ENCODE peak calls at places on chromosomes 5 and 9, in five cellular contexts. One of them, this sample, is unnamed.

GRCh38 chr9:91255327-91255726 is 106.4 kb downstream of the AUH start:
- DNase-seq in cardiac fibroblast: peak; percentile 25
- DNase-seq in HFF-Myc: peak; percentile 20
- DNase-seq in choroid plexus epithelial cell: peak; percentile 76
- DNase-seq in foreskin fibroblast: peak; percentile 77
- DNase-seq in this sample: peak; percentile 11

GRCh38 chr9:83620841-83621636 is 1.9 kb upstream of the IDNK start:
- DNase-seq in HFF-Myc: peak; percentile 44
- DNase-seq in choroid plexus epithelial cell: peak; percentile 68
- DNase-seq in foreskin fibroblast: peak; percentile 79
- DNase-seq in cardiac fibroblast: peak; percentile 67
- DNase-seq in this sample: peak; percentile 69

GRCh38 chr5:581941-582340 is 30.2 kb upstream of the CEP72 start:
- DNase-seq in cardiac fibroblast: no peak
- DNase-seq in choroid plexus epithelial cell: no peak
- DNase-seq in HFF-Myc: no peak
- DNase-seq in foreskin fibroblast: no peak
- DNase-seq in this sample: no peak

GRCh38 chr9:130857864-130858730 is 23.0 kb downstream of the ABL1 start:
- DNase-seq in HFF-Myc: no peak
- DNase-seq in foreskin fibroblast: peak; percentile 83
- DNase-seq in cardiac fibroblast: peak; percentile 93
- DNase-seq in choroid plexus epithelial cell: peak; percentile 90
- DNase-seq in this sample: peak; percentile 91

GRCh38 chr5:435961-436640 is 6.9 kb upstream of the EXOC3 start:
- DNase-seq in HFF-Myc: no peak
- DNase-seq in choroid plexus epithelial cell: peak; percentile 47
- DNase-seq in foreskin fibroblast: peak; percentile 64
- DNase-seq in cardiac fibroblast: peak; percentile 40
- DNase-seq in this sample: peak; percentile 34

GRCh38 chr5:54673523-54674225 is 156.1 kb downstream of the SNX18 start:
- DNase-seq in foreskin fibroblast: peak; percentile 31
- DNase-seq in cardiac fibroblast: peak; percentile 84
- DNase-seq in choroid plexus epithelial cell: peak; percentile 93
- DNase-seq in HFF-Myc: no peak
- DNase-seq in this sample: peak; percentile 81

GRCh38 chr5:19733612-19734495 is 254.1 kb downstream of the CDH18 start:
- DNase-seq in HFF-Myc: no peak
- DNase-seq in choroid plexus epithelial cell: no peak
- DNase-seq in foreskin fibroblast: no peak
- DNase-seq in cardiac fibroblast: no peak
- DNase-seq in this sample: no peak

GRCh38 chr5:87069974-87070608 is 197.6 kb upstream of the RASA1 start:
- DNase-seq in HFF-Myc: peak; percentile 50
- DNase-seq in foreskin fibroblast: peak; percentile 82
- DNase-seq in choroid plexus epithelial cell: peak; percentile 88
- DNase-seq in cardiac fibroblast: peak; percentile 81
- DNase-seq in this sample: peak; percentile 84

GRCh38 chr9:125246261-125246667 is 5.1 kb upstream of the HSPA5 start:
- DNase-seq in foreskin fibroblast: no peak
- DNase-seq in cardiac fibroblast: no peak
- DNase-seq in choroid plexus epithelial cell: no peak
- DNase-seq in HFF-Myc: no peak
- DNase-seq in this sample: no peak

GRCh38 chr9:16899611-16900010 is 29.1 kb upstream of the BNC2 start:
- DNase-seq in foreskin fibroblast: peak; percentile 34
- DNase-seq in choroid plexus epithelial cell: peak; percentile 84
- DNase-seq in HFF-Myc: no peak
- DNase-seq in cardiac fibroblast: no peak
- DNase-seq in this sample: no peak

GRCh38 chr9:70079364-70080103 is 35.9 kb downstream of the MAMDC2 start:
- DNase-seq in HFF-Myc: no peak
- DNase-seq in foreskin fibroblast: peak; percentile 72
- DNase-seq in choroid plexus epithelial cell: peak; percentile 67
- DNase-seq in cardiac fibroblast: peak; percentile 38
- DNase-seq in this sample: peak; percentile 72

GRCh38 chr9:105172393-105172792 is 72.1 kb upstream of the SLC44A1 start:
- DNase-seq in cardiac fibroblast: no peak
- DNase-seq in choroid plexus epithelial cell: no peak
- DNase-seq in foreskin fibroblast: no peak
- DNase-seq in HFF-Myc: no peak
- DNase-seq in this sample: no peak

GRCh38 chr5:88734191-88734640 is 148.8 kb downstream of the MEF2C start:
- DNase-seq in HFF-Myc: no peak
- DNase-seq in cardiac fibroblast: peak; percentile 7
- DNase-seq in choroid plexus epithelial cell: peak; percentile 12
- DNase-seq in foreskin fibroblast: no peak
- DNase-seq in this sample: no peak

GRCh38 chr9:124934290-124934689 is 6.6 kb downstream of the GOLGA1 start:
- DNase-seq in HFF-Myc: no peak
- DNase-seq in choroid plexus epithelial cell: peak; percentile 59
- DNase-seq in foreskin fibroblast: peak; percentile 63
- DNase-seq in cardiac fibroblast: peak; percentile 18
- DNase-seq in this sample: peak; percentile 49

GRCh38 chr5:83219495-83219894 is 142.1 kb downstream of the XRCC4 start:
- DNase-seq in choroid plexus epithelial cell: no peak
- DNase-seq in foreskin fibroblast: peak; percentile 5
- DNase-seq in HFF-Myc: no peak
- DNase-seq in cardiac fibroblast: no peak
- DNase-seq in this sample: no peak

GRCh38 chr5:125987677-125988255 is 435.4 kb upstream of the GRAMD2B start:
- DNase-seq in HFF-Myc: no peak
- DNase-seq in foreskin fibroblast: peak; percentile 8
- DNase-seq in choroid plexus epithelial cell: no peak
- DNase-seq in cardiac fibroblast: no peak
- DNase-seq in this sample: peak; percentile 8

GRCh38 chr9:134565316-134565915 is 76.2 kb upstream of the COL5A1 start:
- DNase-seq in foreskin fibroblast: no peak
- DNase-seq in cardiac fibroblast: no peak
- DNase-seq in choroid plexus epithelial cell: no peak
- DNase-seq in HFF-Myc: no peak
- DNase-seq in this sample: no peak

GRCh38 chr5:118825226-118825625 is 163.1 kb downstream of the DTWD2 start:
- DNase-seq in HFF-Myc: no peak
- DNase-seq in choroid plexus epithelial cell: no peak
- DNase-seq in cardiac fibroblast: no peak
- DNase-seq in foreskin fibroblast: no peak
- DNase-seq in this sample: no peak

GRCh38 chr5:103624748-103625147 is 62.2 kb upstream of the NUDT12 start:
- DNase-seq in cardiac fibroblast: peak; percentile 59
- DNase-seq in foreskin fibroblast: peak; percentile 4
- DNase-seq in HFF-Myc: no peak
- DNase-seq in choroid plexus epithelial cell: peak; percentile 86
- DNase-seq in this sample: peak; percentile 59

GRCh38 chr5:103620851-103621547 is 58.4 kb upstream of the NUDT12 start:
- DNase-seq in cardiac fibroblast: no peak
- DNase-seq in foreskin fibroblast: peak; percentile 3
- DNase-seq in choroid plexus epithelial cell: peak; percentile 23
- DNase-seq in HFF-Myc: no peak
- DNase-seq in this sample: no peak

GRCh38 chr5:103621548-103621930 is 59.0 kb upstream of the NUDT12 start:
- DNase-seq in choroid plexus epithelial cell: peak; percentile 65
- DNase-seq in cardiac fibroblast: no peak
- DNase-seq in foreskin fibroblast: no peak
- DNase-seq in HFF-Myc: no peak
- DNase-seq in this sample: no peak

DNA sequence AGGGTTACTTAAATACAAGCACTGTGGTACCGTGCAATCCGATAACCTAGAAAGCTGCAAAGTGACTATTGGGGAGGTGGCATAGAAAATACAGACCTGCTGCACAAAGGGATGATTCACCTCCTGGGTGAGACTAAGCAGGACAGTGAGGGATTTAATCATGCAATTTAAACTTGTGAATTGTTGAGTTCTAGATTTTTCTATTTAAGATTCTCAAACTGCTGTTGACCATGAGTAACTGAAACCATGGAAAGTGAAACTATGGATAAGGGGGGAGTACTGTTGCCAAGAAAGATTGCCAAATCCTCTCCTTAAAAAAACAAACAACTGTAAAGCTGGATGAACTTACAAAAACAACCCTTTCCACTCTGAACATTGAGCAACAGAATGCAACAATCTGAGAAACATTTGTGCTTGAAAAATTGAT is 61.5 kb upstream of the NUDT12 start:
- DNase-seq in foreskin fibroblast: peak; percentile 58
- DNase-seq in choroid plexus epithelial cell: peak; percentile 98
- DNase-seq in HFF-Myc: no peak
- DNase-seq in cardiac fibroblast: peak; percentile 91
- DNase-seq in this sample: peak; percentile 88
- TF ChIP-seq CTCF in foreskin fibroblast: no peak
- TF ChIP-seq CTCF in choroid plexus epithelial cell: no peak
- TF ChIP-seq CTCF in HFF-Myc: no peak
- TF ChIP-seq CTCF in cardiac fibroblast: no peak
- TF ChIP-seq CTCF in this sample: no peak

DNA sequence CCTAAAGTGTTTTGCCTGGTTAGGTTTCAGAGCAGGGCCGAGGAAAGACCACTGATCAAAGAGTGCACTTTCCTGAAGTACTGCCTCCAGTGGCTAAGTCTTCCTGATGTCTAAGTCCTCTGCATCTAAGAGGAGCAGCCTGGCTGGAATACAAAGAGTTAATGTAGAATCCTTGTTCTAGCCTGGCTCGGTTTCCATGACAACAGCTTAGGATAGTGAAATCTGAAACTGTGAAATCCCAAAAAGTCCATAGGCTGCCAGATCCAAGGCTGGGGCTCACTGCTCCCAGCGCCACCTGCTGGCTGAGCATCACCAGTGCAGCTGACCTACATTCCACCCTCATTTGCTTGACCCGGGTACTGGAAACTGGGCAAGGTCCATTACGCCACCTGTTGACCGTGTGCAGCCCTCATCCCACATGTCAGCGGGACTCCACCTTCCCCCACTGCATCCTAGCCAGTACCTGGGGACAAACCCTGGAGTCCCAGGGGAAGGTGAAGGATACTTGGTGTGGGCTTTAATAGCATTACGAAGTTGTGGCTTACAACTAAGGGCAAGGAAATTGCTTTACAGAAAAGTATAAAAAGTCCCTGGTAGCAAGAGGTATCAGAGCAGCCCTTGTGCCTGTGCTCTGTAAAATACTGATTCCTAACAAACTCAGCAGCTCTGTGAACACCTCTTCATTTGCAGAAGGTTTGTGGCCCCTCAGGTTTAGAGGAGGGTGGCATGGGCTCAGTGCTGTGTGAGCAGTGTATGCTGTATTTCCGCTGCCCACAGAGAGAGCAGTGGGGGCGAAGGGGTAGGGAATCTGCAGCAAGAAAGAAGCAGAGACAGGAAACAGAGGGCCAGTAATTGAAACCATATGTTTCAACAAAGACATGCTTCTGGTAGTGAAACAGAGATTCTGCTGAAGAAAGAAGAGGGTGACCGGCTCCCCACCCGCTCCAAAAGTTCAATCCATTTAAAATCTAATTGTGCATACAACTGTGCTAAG is 36.0 kb downstream of the PCDHGC5 start:
- DNase-seq in foreskin fibroblast: peak; percentile 98
- DNase-seq in choroid plexus epithelial cell: peak; percentile 98
- DNase-seq in HFF-Myc: peak; percentile 98
- DNase-seq in cardiac fibroblast: peak; percentile 98
- DNase-seq in this sample: peak; percentile 98
- H3K4me3 ChIP-seq in foreskin fibroblast: peak overlapping the region; percentile 9
- H3K4me3 ChIP-seq in choroid plexus epithelial cell: no peak overlapping the region
- H3K4me3 ChIP-seq in HFF-Myc: peak overlapping the region; percentile 4
- H3K4me3 ChIP-seq in cardiac fibroblast: no peak overlapping the region
- H3K4me3 ChIP-seq in this sample: no peak overlapping the region

GRCh38 chr5:179345179-179345428 is 157 bp downstream of the ADAMTS2 start:
- DNase-seq in cardiac fibroblast: no peak
- DNase-seq in HFF-Myc: no peak
- DNase-seq in choroid plexus epithelial cell: no peak
- DNase-seq in foreskin fibroblast: no peak
- DNase-seq in this sample: no peak

GRCh38 chr5:179343902-179344300 is 1.4 kb downstream of the ADAMTS2 start:
- DNase-seq in cardiac fibroblast: peak; percentile 69
- DNase-seq in choroid plexus epithelial cell: peak; percentile 58
- DNase-seq in foreskin fibroblast: peak; percentile 88
- DNase-seq in HFF-Myc: no peak
- DNase-seq in this sample: peak; percentile 62

GRCh38 chr5:179343021-179343781 is 2.1 kb downstream of the ADAMTS2 start:
- DNase-seq in choroid plexus epithelial cell: no peak
- DNase-seq in foreskin fibroblast: peak; percentile 46
- DNase-seq in cardiac fibroblast: no peak
- DNase-seq in HFF-Myc: no peak
- DNase-seq in this sample: no peak

GRCh38 chr5:179345429-179346321 is at the start of gene ADAMTS2:
- DNase-seq in foreskin fibroblast: peak; percentile 87
- DNase-seq in cardiac fibroblast: peak; percentile 75
- DNase-seq in choroid plexus epithelial cell: peak; percentile 68
- DNase-seq in HFF-Myc: no peak
- DNase-seq in this sample: peak; percentile 62

DNA sequence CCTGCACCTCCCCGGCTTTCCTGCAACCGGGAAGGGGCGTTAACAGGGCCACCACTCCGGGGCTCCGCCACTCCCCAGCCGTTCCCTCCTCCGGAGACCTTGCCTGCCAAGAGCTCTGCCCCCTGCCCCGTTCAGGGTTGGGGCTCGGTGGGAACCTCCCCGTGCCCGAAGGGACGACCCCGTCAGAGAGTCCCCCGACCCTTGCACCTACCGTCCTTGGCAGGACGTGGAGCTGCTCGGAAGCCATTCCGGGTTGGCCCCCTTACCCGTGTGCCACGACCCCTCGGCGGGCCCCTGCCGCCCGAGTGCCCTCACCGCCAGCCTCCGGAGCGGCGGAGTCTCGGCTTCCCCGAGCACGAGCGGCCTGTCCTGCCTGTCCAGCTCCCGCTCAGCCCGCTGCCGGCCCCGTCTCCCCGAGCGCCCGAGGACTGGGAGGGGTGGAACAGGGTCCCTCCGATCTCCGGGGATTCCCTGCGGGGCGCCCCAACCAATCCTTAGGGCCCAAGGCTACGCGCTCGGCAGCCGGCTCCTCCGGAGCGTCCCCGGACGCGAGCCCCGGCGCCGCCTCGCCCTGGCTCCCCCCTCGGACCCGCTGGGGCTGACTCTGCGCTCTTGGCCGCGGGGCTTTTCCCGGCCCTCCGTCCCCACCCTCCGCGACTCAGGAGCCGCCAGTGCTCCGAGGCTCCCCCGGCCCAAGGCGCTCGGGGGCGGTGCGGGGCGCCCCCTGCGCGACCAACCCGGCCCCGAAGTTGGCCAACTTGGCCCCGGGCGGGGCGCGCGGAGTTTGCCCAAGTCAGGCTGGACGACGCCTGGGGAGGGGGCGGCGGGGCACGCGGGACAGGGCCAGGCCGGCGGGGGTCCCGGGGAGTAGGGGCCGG is 721 bp downstream of the ADAMTS2 start:
- DNase-seq in choroid plexus epithelial cell: peak; percentile 33
- DNase-seq in HFF-Myc: no peak
- DNase-seq in foreskin fibroblast: peak; percentile 67
- DNase-seq in cardiac fibroblast: peak; percentile 23
- DNase-seq in this sample: no peak
- TF ChIP-seq CTCF in choroid plexus epithelial cell: no peak
- TF ChIP-seq CTCF in HFF-Myc: no peak
- TF ChIP-seq CTCF in foreskin fibroblast: no peak
- TF ChIP-seq CTCF in cardiac fibroblast: no peak
- TF ChIP-seq CTCF in this sample: no peak

GRCh38 chr9:38382141-38382540 is 10.4 kb upstream of the ALDH1B1 start:
- DNase-seq in cardiac fibroblast: no peak
- DNase-seq in foreskin fibroblast: no peak
- DNase-seq in choroid plexus epithelial cell: no peak
- DNase-seq in HFF-Myc: no peak
- DNase-seq in this sample: no peak
- H3K4me3 ChIP-seq in cardiac fibroblast: no peak overlapping the region
- H3K4me3 ChIP-seq in foreskin fibroblast: no peak overlapping the region
- H3K4me3 ChIP-seq in choroid plexus epithelial cell: no peak overlapping the region
- H3K4me3 ChIP-seq in HFF-Myc: no peak overlapping the region
- H3K4me3 ChIP-seq in this sample: no peak overlapping the region

This sample was measured in fibroblast of pulmonary artery.